ENCODE peak calls at places on chromosomes 16 and 17, in four cellular contexts. Y, E, C and G are unnamed samples.

GRCh38 chr17:2054262-2054739 is 602 bp upstream of the HIC1 start:
- DNase-seq in E (no peak), C (no peak), Y (peak), G (no peak)

GRCh38 chr16:30903002-30903401 is 6.6 kb downstream of the CTF1 start:
- DNase-seq in C (no peak), Y (no peak), E (no peak), G (no peak)

GRCh38 chr17:57622886-57623433 is 122.1 kb downstream of the CCDC182 start:
- DNase-seq in E (no peak), Y (peak), C (peak), G (no peak)

GRCh38 chr17:8421571-8421970 is 14.1 kb upstream of the NDEL1 start:
- DNase-seq in E (no peak), Y (no peak), C (no peak), G (no peak)

GRCh38 chr17:924711-925480 is 54.7 kb downstream of the NXN start:
- DNase-seq in Y (no peak), C (no peak), E (peak), G (no peak)

GRCh38 chr16:27486344-27486743 is 63.4 kb downstream of the GTF3C1 start:
- DNase-seq in C (no peak), Y (peak), E (no peak), G (no peak)

GRCh38 chr17:65823713-65824112 is 262.3 kb upstream of the AXIN2 start:
- DNase-seq in Y (no peak), C (no peak), E (no peak), G (no peak)

GRCh38 chr16:11316331-11317015 is 28.8 kb upstream of the RMI2 start:
- DNase-seq in Y (peak), C (no peak), E (no peak), G (no peak)

GRCh38 chr16:86462334-86463084 is 47.8 kb upstream of the FOXF1 start:
- DNase-seq in E (no peak), Y (peak), C (no peak), G (no peak)

GRCh38 chr16:81469710-81470481 is 25.3 kb downstream of the CMIP start:
- DNase-seq in E (no peak), Y (peak), C (no peak), G (no peak)

GRCh38 chr16:67720236-67720635 is 1.1 kb upstream of the GFOD2 start:
- DNase-seq in C (no peak), Y (no peak), E (no peak), G (no peak)

GRCh38 chr16:75682308-75682707 is 5.5 kb upstream of the CPHXL2 start:
- DNase-seq in C (no peak), E (no peak), Y (no peak), G (peak)

GRCh38 chr16:65909310-65910050 is 457.0 kb upstream of the CDH5 start:
- DNase-seq in C (no peak), E (no peak), Y (peak), G (no peak)

GRCh38 chr17:2436516-2436915 is 35.7 kb upstream of the MNT start:
- DNase-seq in E (no peak), Y (no peak), C (no peak), G (no peak)

GRCh38 chr17:83155128-83156081 is 76.0 kb downstream of the METRNL start:
- DNase-seq in E (peak), Y (peak), C (no peak), G (peak)

GRCh38 chr16:13558752-13559151 is 361.2 kb upstream of the ERCC4 start:
- DNase-seq in E (no peak), Y (no peak), C (no peak), G (no peak)

GRCh38 chr17:67258836-67259468 is 14.0 kb upstream of the HELZ start:
- DNase-seq in Y (peak), C (no peak), E (no peak), G (no peak)

GRCh38 chr16:47018223-47018891 is 44.9 kb upstream of the DNAJA2 start:
- DNase-seq in E (peak), Y (peak), C (peak), G (no peak)

GRCh38 chr16:56869513-56870270 is 4.7 kb downstream of the SLC12A3 start:
- DNase-seq in C (peak), E (peak), Y (peak), G (no peak)

GRCh38 chr16:55912022-55912421 is 36.8 kb upstream of the CES5A start:
- DNase-seq in Y (no peak), C (no peak), E (no peak), G (no peak)

GRCh38 chr16:52546291-52546941 is 527 bp downstream of the TOX3 start:
- DNase-seq in C (no peak), E (no peak), Y (no peak), G (no peak)

GRCh38 chr16:53545433-53545832 is 42.4 kb upstream of the AKTIP start:
- DNase-seq in Y (no peak), E (no peak), C (no peak), G (no peak)

GRCh38 chr17:82110298-82110697 is 12.3 kb upstream of the FASN start:
- DNase-seq in E (no peak), Y (no peak), C (peak), G (no peak)

GRCh38 chr17:64231567-64232141 is 31.4 kb downstream of the TEX2 start:
- DNase-seq in C (no peak), E (no peak), Y (no peak), G (no peak)

GRCh38 chr17:81888988-81889595 is 2.3 kb downstream of the ALYREF start:
- DNase-seq in C (no peak), Y (no peak), E (no peak), G (no peak)

GRCh38 chr17:44008205-44008909 is 3.9 kb downstream of the NAGS start:
- DNase-seq in E (no peak), C (no peak), Y (no peak), G (no peak)

GRCh38 chr17:44005865-44006580 is 1.6 kb downstream of the NAGS start:
- DNase-seq in Y (peak), E (no peak), C (no peak), G (no peak)

GRCh38 chr17:44005527-44005864 is 1.1 kb downstream of the NAGS start:
- DNase-seq in C (no peak), E (no peak), Y (no peak), G (no peak)

GRCh38 chr17:44006581-44007345 is 2.3 kb downstream of the NAGS start:
- DNase-seq in E (peak), Y (peak), C (peak), G (peak)

DNA sequence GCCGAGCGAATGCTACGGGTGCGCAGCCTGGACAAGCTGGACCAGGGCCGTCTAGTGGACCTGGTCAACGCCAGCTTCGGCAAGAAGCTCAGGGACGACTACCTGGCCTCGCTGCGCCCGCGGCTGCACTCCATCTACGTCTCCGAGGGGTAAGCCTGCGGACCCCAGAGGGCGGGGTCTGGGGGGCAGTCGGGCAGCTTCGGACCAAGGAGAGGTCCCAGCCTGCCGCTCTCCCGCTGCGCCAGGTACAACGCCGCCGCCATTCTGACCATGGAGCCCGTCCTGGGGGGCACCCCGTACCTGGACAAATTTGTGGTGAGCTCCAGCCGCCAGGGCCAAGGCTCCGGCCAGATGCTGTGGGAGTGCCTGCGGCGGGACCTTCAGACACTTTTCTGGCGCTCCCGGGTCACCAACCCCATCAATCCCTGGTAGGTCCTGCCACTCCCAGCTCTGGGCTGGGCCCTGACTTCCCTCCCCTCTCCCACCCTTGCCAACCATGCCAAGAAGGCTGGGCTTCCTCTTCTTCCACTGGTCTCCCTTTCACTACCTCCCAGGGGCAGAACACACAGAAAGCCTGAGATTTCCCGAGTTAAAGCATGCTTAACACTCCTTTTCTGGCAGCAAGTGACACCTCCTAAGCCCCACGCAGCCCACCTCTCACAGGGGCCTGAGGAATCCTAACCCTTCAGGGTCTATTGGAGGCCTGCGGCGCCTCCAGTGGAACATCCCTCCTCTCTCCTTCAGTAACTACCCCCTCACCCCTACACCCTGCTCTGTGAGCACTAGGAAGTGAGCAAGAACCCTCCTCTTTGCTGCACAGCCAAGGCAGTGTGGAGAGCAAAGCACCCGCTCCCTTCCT is 3.2 kb downstream of the NAGS start:
- DNase-seq in Y (no peak), E (no peak), C (no peak), G (no peak)
- TF ChIP-seq CTCF in Y (no peak), E (no peak), C (no peak), G (no peak)

GRCh38 chr16:1067629-1068028 is 4.9 kb upstream of the SSTR5 start:
- DNase-seq in C (no peak), Y (no peak), E (no peak), G (no peak)
- TF ChIP-seq CTCF in C (no peak), Y (no peak), E (no peak), G (no peak)

GRCh38 chr16:4498546-4499195 is 22.5 kb downstream of the HMOX2 start:
- DNase-seq in Y (no peak), C (no peak), E (no peak), G (no peak)

GRCh38 chr16:4499196-4499555 is 23.0 kb downstream of the HMOX2 start:
- DNase-seq in Y (no peak), E (no peak), C (no peak), G (no peak)

GRCh38 chr16:4500283-4500682 is 24.1 kb downstream of the HMOX2 start:
- DNase-seq in E (no peak), Y (peak), C (peak), G (no peak)

GRCh38 chr16:4505356-4506153 is 29.4 kb downstream of the HMOX2 start:
- DNase-seq in C (no peak), Y (no peak), E (peak), G (no peak)

GRCh38 chr16:4501071-4501478 is 24.9 kb downstream of the HMOX2 start:
- DNase-seq in C (no peak), Y (no peak), E (no peak), G (no peak)
- TF ChIP-seq CTCF in C (no peak), Y (no peak), E (no peak), G (no peak)

GRCh38 chr17:5705081-5705875 is 121.0 kb upstream of the NLRP1 start:
- DNase-seq in C (peak), E (no peak), Y (peak), G (peak)
- TF ChIP-seq CTCF in C (peak), E (no peak), Y (peak), G (peak)

GRCh38 chr16:89167425-89167941 is 4.1 kb upstream of the CDH15 start:
- DNase-seq in Y (peak), E (peak), C (peak), G (peak)
- TF ChIP-seq CTCF in Y (peak), E (peak), C (peak), G (peak)

GRCh38 chr17:44385287-44386181 is 3.9 kb downstream of the ITGA2B start:
- DNase-seq in Y (peak), C (peak), E (peak), G (no peak)
- TF ChIP-seq CTCF in Y (peak), C (peak), E (no peak), G (peak)